ENCODE peak calls at places on chromosomes 7 and 10, in ten cellular contexts. One of them, this sample, is unnamed.

GRCh38 chr10:27240891-27241639 is 468 bp upstream of the ACBD5 start:
- DNase-seq in caudate nucleus: peak
- DNase-seq in pancreas: peak
- DNase-seq in cardiac muscle cell: peak
- DNase-seq in left lung: peak
- DNase-seq in upper lobe of right lung: peak
- DNase-seq in fibroblast of lung: peak
- DNase-seq in CD8-positive, alpha-beta T cell: no peak
- DNase-seq in Karpas-422: peak
- DNase-seq in AG04450: no peak
- DNase-seq in this sample: no peak

GRCh38 chr7:129433823-129434171 is 435 bp upstream of the STRIP2 start:
- DNase-seq in caudate nucleus: no peak
- DNase-seq in pancreas: no peak
- DNase-seq in cardiac muscle cell: no peak
- DNase-seq in left lung: no peak
- DNase-seq in upper lobe of right lung: no peak
- DNase-seq in fibroblast of lung: no peak
- DNase-seq in CD8-positive, alpha-beta T cell: no peak
- DNase-seq in Karpas-422: no peak
- DNase-seq in AG04450: no peak
- DNase-seq in this sample: no peak

GRCh38 chr7:117085769-117086463 is 132.6 kb downstream of the ST7 start:
- DNase-seq in caudate nucleus: no peak
- DNase-seq in pancreas: no peak
- DNase-seq in cardiac muscle cell: no peak
- DNase-seq in left lung: no peak
- DNase-seq in upper lobe of right lung: no peak
- DNase-seq in fibroblast of lung: peak
- DNase-seq in CD8-positive, alpha-beta T cell: no peak
- DNase-seq in Karpas-422: peak
- DNase-seq in AG04450: no peak
- DNase-seq in this sample: peak

GRCh38 chr7:25098096-25099046 is 26.7 kb downstream of the CYCS start:
- DNase-seq in caudate nucleus: no peak
- DNase-seq in pancreas: peak
- DNase-seq in cardiac muscle cell: peak
- DNase-seq in left lung: peak
- DNase-seq in upper lobe of right lung: no peak
- DNase-seq in fibroblast of lung: peak
- DNase-seq in CD8-positive, alpha-beta T cell: peak
- DNase-seq in Karpas-422: peak
- DNase-seq in AG04450: peak
- DNase-seq in this sample: no peak

GRCh38 chr10:97612386-97612785 is 20.9 kb downstream of the MORN4 start:
- DNase-seq in caudate nucleus: no peak
- DNase-seq in pancreas: no peak
- DNase-seq in cardiac muscle cell: peak
- DNase-seq in left lung: no peak
- DNase-seq in upper lobe of right lung: no peak
- DNase-seq in fibroblast of lung: peak
- DNase-seq in CD8-positive, alpha-beta T cell: no peak
- DNase-seq in Karpas-422: peak
- DNase-seq in AG04450: peak
- DNase-seq in this sample: no peak

GRCh38 chr7:81526971-81527370 is 242.9 kb downstream of the HGF start:
- DNase-seq in caudate nucleus: no peak
- DNase-seq in pancreas: no peak
- DNase-seq in cardiac muscle cell: no peak
- DNase-seq in left lung: no peak
- DNase-seq in upper lobe of right lung: no peak
- DNase-seq in fibroblast of lung: no peak
- DNase-seq in CD8-positive, alpha-beta T cell: no peak
- DNase-seq in Karpas-422: no peak
- DNase-seq in AG04450: no peak
- DNase-seq in this sample: no peak

GRCh38 chr7:1160665-1161010 is 642 bp upstream of the ZFAND2A start:
- DNase-seq in caudate nucleus: no peak
- DNase-seq in pancreas: no peak
- DNase-seq in cardiac muscle cell: no peak
- DNase-seq in left lung: no peak
- DNase-seq in upper lobe of right lung: no peak
- DNase-seq in fibroblast of lung: no peak
- DNase-seq in CD8-positive, alpha-beta T cell: no peak
- DNase-seq in Karpas-422: no peak
- DNase-seq in AG04450: no peak
- DNase-seq in this sample: no peak

GRCh38 chr10:49519717-49520116 is 19.2 kb downstream of the ERCC6 start:
- DNase-seq in caudate nucleus: no peak
- DNase-seq in pancreas: no peak
- DNase-seq in cardiac muscle cell: no peak
- DNase-seq in left lung: no peak
- DNase-seq in upper lobe of right lung: no peak
- DNase-seq in fibroblast of lung: no peak
- DNase-seq in CD8-positive, alpha-beta T cell: no peak
- DNase-seq in Karpas-422: no peak
- DNase-seq in AG04450: no peak
- DNase-seq in this sample: no peak

GRCh38 chr7:155598810-155599210 is 45.7 kb upstream of the RBM33 start:
- DNase-seq in caudate nucleus: peak
- DNase-seq in pancreas: peak
- DNase-seq in cardiac muscle cell: peak
- DNase-seq in left lung: peak
- DNase-seq in upper lobe of right lung: peak
- DNase-seq in fibroblast of lung: peak
- DNase-seq in CD8-positive, alpha-beta T cell: peak
- DNase-seq in Karpas-422: peak
- DNase-seq in AG04450: peak
- DNase-seq in this sample: no peak

GRCh38 chr10:112262556-112262955 is 20.6 kb upstream of the TECTB start:
- DNase-seq in caudate nucleus: no peak
- DNase-seq in pancreas: no peak
- DNase-seq in cardiac muscle cell: no peak
- DNase-seq in left lung: no peak
- DNase-seq in upper lobe of right lung: no peak
- DNase-seq in fibroblast of lung: no peak
- DNase-seq in CD8-positive, alpha-beta T cell: no peak
- DNase-seq in Karpas-422: no peak
- DNase-seq in AG04450: no peak
- DNase-seq in this sample: no peak

GRCh38 chr7:68176974-68177373 is 1180.3 kb downstream of the TYW1 start:
- DNase-seq in caudate nucleus: no peak
- DNase-seq in pancreas: peak
- DNase-seq in cardiac muscle cell: peak
- DNase-seq in left lung: peak
- DNase-seq in upper lobe of right lung: no peak
- DNase-seq in fibroblast of lung: peak
- DNase-seq in CD8-positive, alpha-beta T cell: no peak
- DNase-seq in Karpas-422: peak
- DNase-seq in AG04450: no peak
- DNase-seq in this sample: no peak

GRCh38 chr7:151851160-151851751 is 25.7 kb downstream of the PRKAG2 start:
- DNase-seq in caudate nucleus: no peak
- DNase-seq in pancreas: peak
- DNase-seq in cardiac muscle cell: no peak
- DNase-seq in left lung: peak
- DNase-seq in upper lobe of right lung: peak
- DNase-seq in fibroblast of lung: no peak
- DNase-seq in CD8-positive, alpha-beta T cell: no peak
- DNase-seq in Karpas-422: no peak
- DNase-seq in AG04450: no peak
- DNase-seq in this sample: peak

GRCh38 chr10:80204801-80205477 is 398 bp downstream of the ANXA11 start:
- DNase-seq in caudate nucleus: no peak
- DNase-seq in pancreas: no peak
- DNase-seq in cardiac muscle cell: peak
- DNase-seq in left lung: peak
- DNase-seq in upper lobe of right lung: peak
- DNase-seq in fibroblast of lung: no peak
- DNase-seq in CD8-positive, alpha-beta T cell: peak
- DNase-seq in Karpas-422: peak
- DNase-seq in AG04450: no peak
- DNase-seq in this sample: no peak

GRCh38 chr7:78134256-78134655 is 335.7 kb downstream of the PHTF2 start:
- DNase-seq in caudate nucleus: no peak
- DNase-seq in pancreas: no peak
- DNase-seq in cardiac muscle cell: peak
- DNase-seq in left lung: no peak
- DNase-seq in upper lobe of right lung: no peak
- DNase-seq in fibroblast of lung: peak
- DNase-seq in CD8-positive, alpha-beta T cell: no peak
- DNase-seq in Karpas-422: peak
- DNase-seq in AG04450: peak
- DNase-seq in this sample: no peak

GRCh38 chr7:116071629-116072028 is 41.1 kb upstream of the TFEC start:
- DNase-seq in caudate nucleus: no peak
- DNase-seq in pancreas: no peak
- DNase-seq in cardiac muscle cell: no peak
- DNase-seq in left lung: no peak
- DNase-seq in upper lobe of right lung: no peak
- DNase-seq in fibroblast of lung: no peak
- DNase-seq in CD8-positive, alpha-beta T cell: no peak
- DNase-seq in Karpas-422: no peak
- DNase-seq in AG04450: no peak
- DNase-seq in this sample: no peak
- H3K27ac ChIP-seq in caudate nucleus: no peak
- H3K27ac ChIP-seq in pancreas: no peak
- H3K27ac ChIP-seq in cardiac muscle cell: no peak
- H3K27ac ChIP-seq in left lung: no peak
- H3K27ac ChIP-seq in upper lobe of right lung: no peak
- H3K27ac ChIP-seq in fibroblast of lung: no peak
- H3K27ac ChIP-seq in CD8-positive, alpha-beta T cell: no peak
- H3K27ac ChIP-seq in Karpas-422: no peak
- H3K27ac ChIP-seq in AG04450: no peak
- H3K27ac ChIP-seq in this sample: no peak

GRCh38 chr10:71735709-71736569 is 16.4 kb upstream of the C10orf105 start:
- DNase-seq in caudate nucleus: no peak
- DNase-seq in pancreas: no peak
- DNase-seq in cardiac muscle cell: no peak
- DNase-seq in left lung: peak
- DNase-seq in upper lobe of right lung: no peak
- DNase-seq in fibroblast of lung: no peak
- DNase-seq in CD8-positive, alpha-beta T cell: peak
- DNase-seq in Karpas-422: no peak
- DNase-seq in AG04450: no peak
- DNase-seq in this sample: no peak
- H3K27ac ChIP-seq in caudate nucleus: no peak
- H3K27ac ChIP-seq in pancreas: peak
- H3K27ac ChIP-seq in cardiac muscle cell: no peak
- H3K27ac ChIP-seq in left lung: peak
- H3K27ac ChIP-seq in upper lobe of right lung: peak
- H3K27ac ChIP-seq in fibroblast of lung: no peak
- H3K27ac ChIP-seq in CD8-positive, alpha-beta T cell: peak
- H3K27ac ChIP-seq in Karpas-422: no peak
- H3K27ac ChIP-seq in AG04450: no peak
- H3K27ac ChIP-seq in this sample: no peak

DNA sequence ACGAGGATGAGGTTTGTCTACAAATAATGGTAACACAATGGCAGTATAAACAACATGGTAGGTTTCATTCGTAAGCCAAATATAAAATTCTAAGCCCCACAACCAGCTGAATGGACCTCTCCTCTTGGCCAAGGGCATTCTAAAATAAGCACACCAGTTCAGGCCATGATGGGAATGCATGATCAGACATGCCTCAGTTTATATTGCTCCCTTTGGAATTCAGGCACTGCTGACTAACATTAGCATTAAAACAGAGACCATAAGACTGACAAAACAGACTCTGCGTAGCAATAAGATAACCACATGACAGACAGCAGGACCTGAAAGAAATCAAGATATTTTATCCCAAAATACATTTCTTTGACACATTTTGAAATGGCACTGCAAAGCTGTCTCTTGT is 125.8 kb downstream of the FAM107B start:
- DNase-seq in caudate nucleus: no peak
- DNase-seq in pancreas: no peak
- DNase-seq in cardiac muscle cell: no peak
- DNase-seq in left lung: no peak
- DNase-seq in upper lobe of right lung: no peak
- DNase-seq in fibroblast of lung: no peak
- DNase-seq in CD8-positive, alpha-beta T cell: no peak
- DNase-seq in Karpas-422: no peak
- DNase-seq in AG04450: no peak
- DNase-seq in this sample: peak
- H3K27ac ChIP-seq in caudate nucleus: peak
- H3K27ac ChIP-seq in pancreas: peak
- H3K27ac ChIP-seq in cardiac muscle cell: peak
- H3K27ac ChIP-seq in left lung: peak
- H3K27ac ChIP-seq in upper lobe of right lung: peak
- H3K27ac ChIP-seq in fibroblast of lung: no peak
- H3K27ac ChIP-seq in CD8-positive, alpha-beta T cell: peak
- H3K27ac ChIP-seq in Karpas-422: peak
- H3K27ac ChIP-seq in AG04450: no peak
- H3K27ac ChIP-seq in this sample: peak

GRCh38 chr7:41701542-41701941 is 1.3 kb downstream of the INHBA start:
- DNase-seq in caudate nucleus: no peak
- DNase-seq in pancreas: no peak
- DNase-seq in cardiac muscle cell: peak
- DNase-seq in left lung: no peak
- DNase-seq in upper lobe of right lung: no peak
- DNase-seq in fibroblast of lung: no peak
- DNase-seq in CD8-positive, alpha-beta T cell: no peak
- DNase-seq in Karpas-422: no peak
- DNase-seq in AG04450: no peak
- DNase-seq in this sample: no peak

GRCh38 chr7:41701068-41701467 is 1.8 kb downstream of the INHBA start:
- DNase-seq in caudate nucleus: no peak
- DNase-seq in pancreas: no peak
- DNase-seq in cardiac muscle cell: no peak
- DNase-seq in left lung: no peak
- DNase-seq in upper lobe of right lung: no peak
- DNase-seq in fibroblast of lung: no peak
- DNase-seq in CD8-positive, alpha-beta T cell: no peak
- DNase-seq in Karpas-422: no peak
- DNase-seq in AG04450: no peak
- DNase-seq in this sample: no peak

GRCh38 chr7:41698726-41699125 is 4.2 kb downstream of the INHBA start:
- DNase-seq in caudate nucleus: no peak
- DNase-seq in pancreas: no peak
- DNase-seq in cardiac muscle cell: no peak
- DNase-seq in left lung: no peak
- DNase-seq in upper lobe of right lung: no peak
- DNase-seq in fibroblast of lung: peak
- DNase-seq in CD8-positive, alpha-beta T cell: no peak
- DNase-seq in Karpas-422: no peak
- DNase-seq in AG04450: peak
- DNase-seq in this sample: peak

GRCh38 chr7:41699532-41699931 is 3.4 kb downstream of the INHBA start:
- DNase-seq in caudate nucleus: no peak
- DNase-seq in pancreas: no peak
- DNase-seq in cardiac muscle cell: peak
- DNase-seq in left lung: no peak
- DNase-seq in upper lobe of right lung: no peak
- DNase-seq in fibroblast of lung: no peak
- DNase-seq in CD8-positive, alpha-beta T cell: no peak
- DNase-seq in Karpas-422: no peak
- DNase-seq in AG04450: no peak
- DNase-seq in this sample: no peak

DNA sequence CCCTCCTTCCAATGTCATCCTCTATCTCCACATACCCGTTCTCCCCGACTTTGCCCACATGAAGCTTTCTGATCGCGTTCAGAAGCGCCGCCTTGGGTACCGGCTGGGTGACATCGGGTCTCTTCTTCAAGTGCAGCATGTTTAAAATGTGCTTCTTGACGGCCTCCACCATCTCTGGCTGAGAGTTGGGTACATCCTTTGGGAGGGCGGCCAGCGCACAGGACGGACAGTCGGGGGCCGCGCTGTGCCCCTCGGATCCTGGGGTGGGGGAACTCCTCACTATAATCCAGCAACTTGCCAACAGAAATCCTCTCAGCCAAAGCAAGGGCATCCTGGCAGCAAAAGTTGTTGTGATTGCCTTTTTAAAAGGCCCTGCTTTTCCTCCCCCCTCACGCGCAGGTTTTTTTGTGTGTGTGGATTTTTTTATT is 2.8 kb downstream of the INHBA start:
- DNase-seq in caudate nucleus: no peak
- DNase-seq in pancreas: no peak
- DNase-seq in cardiac muscle cell: no peak
- DNase-seq in left lung: no peak
- DNase-seq in upper lobe of right lung: no peak
- DNase-seq in fibroblast of lung: no peak
- DNase-seq in CD8-positive, alpha-beta T cell: no peak
- DNase-seq in Karpas-422: no peak
- DNase-seq in AG04450: no peak
- DNase-seq in this sample: no peak
- H3K27ac ChIP-seq in caudate nucleus: peak
- H3K27ac ChIP-seq in pancreas: peak
- H3K27ac ChIP-seq in cardiac muscle cell: peak
- H3K27ac ChIP-seq in left lung: peak
- H3K27ac ChIP-seq in upper lobe of right lung: peak
- H3K27ac ChIP-seq in fibroblast of lung: peak
- H3K27ac ChIP-seq in CD8-positive, alpha-beta T cell: no peak
- H3K27ac ChIP-seq in Karpas-422: no peak
- H3K27ac ChIP-seq in AG04450: peak
- H3K27ac ChIP-seq in this sample: peak

This sample was measured in epithelial cell of prostate.